ENCODE peak calls at places on chromosomes 12 and 14, in eight cellular contexts. G is non-pigmented ciliary epithelial cell; K is NCI-H1436; Y is ascending aorta; L is activated CD4-positive, alpha-beta T cell treated with anti-CD3 and anti-CD28 coated beads for 24 hours; I is AG08396; B is GM23248; O is ecto neural progenitor cell. F is an unnamed sample.

GRCh38 chr12:87086118-87086891 is 830.1 kb upstream of the MGAT4C start:
- DNase-seq in Y (no peak), O (no peak), B (peak), G (no peak), L (no peak), K (no peak), I (no peak), F (no peak)

GRCh38 chr14:48275301-48275700 is 599.9 kb upstream of the MDGA2 start:
- DNase-seq in K (no peak), Y (no peak), G (no peak), O (no peak), B (no peak), L (no peak), I (no peak), F (no peak)

GRCh38 chr14:105391541-105391940 is 6.8 kb upstream of the TEX22 start:
- DNase-seq in O (no peak), I (no peak), B (no peak), K (no peak), G (no peak), Y (no peak), L (no peak), F (no peak)

GRCh38 chr12:49389092-49389703 is 21.9 kb downstream of the SPATS2 start:
- DNase-seq in Y (no peak), B (no peak), L (peak), O (peak), K (no peak), I (no peak), G (no peak), F (peak)

GRCh38 chr12:48977290-48978281 is 536 bp upstream of the WNT1 start:
- DNase-seq in I (peak), O (peak), Y (peak), K (peak), L (peak), B (peak), G (no peak), F (no peak)

GRCh38 chr14:22837059-22837749 is 819 bp downstream of the MMP14 start:
- DNase-seq in I (peak), B (peak), L (no peak), K (no peak), Y (peak), G (no peak), O (peak), F (no peak)

GRCh38 chr12:64824500-64825142 is at the start of gene TBC1D30:
- DNase-seq in O (peak), K (peak), G (no peak), L (peak), B (peak), Y (no peak), I (peak), F (peak)

GRCh38 chr12:28611115-28611435 is 420.8 kb downstream of the CCDC91 start:
- DNase-seq in Y (no peak), O (no peak), I (peak), K (no peak), G (peak), B (peak), L (no peak), F (no peak)

GRCh38 chr12:64806593-64806992 is 17.9 kb upstream of the TBC1D30 start:
- DNase-seq in B (peak), G (peak), I (no peak), L (no peak), Y (no peak), O (no peak), K (no peak), F (no peak)

GRCh38 chr14:50335389-50335788 is 23.3 kb downstream of the DMAC2L start:
- DNase-seq in G (no peak), L (no peak), I (no peak), O (peak), Y (no peak), B (peak), K (no peak), F (peak)

GRCh38 chr14:22464422-22465142 is 124.4 kb downstream of the DAD1 start:
- DNase-seq in L (no peak), G (no peak), K (no peak), Y (no peak), B (no peak), O (no peak), I (no peak), F (no peak)

GRCh38 chr12:31225656-31226535 is 100.1 kb downstream of the SINHCAF start:
- DNase-seq in L (no peak), B (no peak), I (no peak), Y (no peak), G (no peak), O (no peak), K (no peak), F (no peak)

GRCh38 chr14:64707661-64708060 is 3.4 kb downstream of the PLEKHG3 start:
- DNase-seq in B (peak), K (no peak), O (no peak), Y (peak), L (no peak), I (peak), G (peak), F (no peak)

GRCh38 chr12:43306066-43306465 is 245.9 kb downstream of the ADAMTS20 start:
- DNase-seq in I (peak), O (no peak), L (no peak), K (no peak), Y (no peak), G (peak), B (peak), F (no peak)

GRCh38 chr12:68189766-68190700 is 30.5 kb upstream of the IFNG start:
- DNase-seq in O (no peak), G (peak), K (no peak), I (no peak), L (no peak), Y (no peak), B (peak), F (no peak)

GRCh38 chr14:44162197-44162596 is 344.9 kb downstream of the FSCB start:
- DNase-seq in B (no peak), I (no peak), Y (no peak), K (no peak), L (no peak), G (no peak), O (no peak), F (no peak)

GRCh38 chr12:91406920-91407341 is 224.3 kb upstream of the DCN start:
- DNase-seq in G (no peak), K (peak), B (peak), I (no peak), O (no peak), Y (no peak), L (no peak), F (no peak)

GRCh38 chr12:13288501-13288900 is 92.0 kb downstream of the EMP1 start:
- DNase-seq in I (no peak), G (no peak), B (no peak), Y (no peak), O (no peak), L (no peak), K (no peak), F (no peak)

GRCh38 chr14:39219075-39219499 is 14.6 kb upstream of the MIA2 start:
- DNase-seq in L (no peak), O (no peak), Y (no peak), B (peak), K (no peak), I (no peak), G (no peak), F (no peak)

GRCh38 chr14:69270097-69270496 is 10.1 kb downstream of the GALNT16 start:
- DNase-seq in I (no peak), L (no peak), Y (no peak), B (no peak), G (no peak), O (no peak), K (no peak), F (no peak)

GRCh38 chr12:113131556-113131955 is 4.0 kb downstream of the RASAL1 start:
- DNase-seq in G (no peak), I (no peak), B (no peak), Y (no peak), K (no peak), L (no peak), O (no peak), F (no peak)

GRCh38 chr12:21169878-21170472 is 39.0 kb downstream of the SLCO1B1 start:
- DNase-seq in L (peak), K (peak), I (peak), Y (no peak), O (peak), G (no peak), B (peak), F (peak)

GRCh38 chr12:59365133-59365532 is 230.7 kb upstream of the SLC16A7 start:
- DNase-seq in O (no peak), Y (no peak), I (no peak), G (no peak), K (no peak), L (no peak), B (no peak), F (no peak)

GRCh38 chr12:90020006-90020405 is 311.4 kb upstream of the ATP2B1 start:
- DNase-seq in Y (no peak), K (no peak), B (peak), G (no peak), I (no peak), L (no peak), O (no peak), F (no peak)

GRCh38 chr12:94165152-94165551 is 16.8 kb downstream of the PLXNC1 start:
- DNase-seq in Y (no peak), O (no peak), I (no peak), L (no peak), B (no peak), K (no peak), G (no peak), F (peak)

GRCh38 chr12:79766705-79767464 is 76.1 kb upstream of the PAWR start:
- DNase-seq in I (no peak), O (no peak), B (peak), G (no peak), K (no peak), Y (no peak), L (no peak), F (no peak)

GRCh38 chr12:28172434-28173030 is 17.7 kb upstream of the CCDC91 start:
- DNase-seq in I (peak), G (no peak), O (no peak), Y (no peak), L (no peak), K (peak), B (peak), F (peak)

GRCh38 chr12:66329941-66330340 is 27.6 kb downstream of the HELB start:
- DNase-seq in O (no peak), K (no peak), L (no peak), B (peak), G (no peak), I (no peak), Y (no peak), F (no peak)

GRCh38 chr14:56855891-56856461 is 45.7 kb upstream of the OTX2 start:
- DNase-seq in L (no peak), I (no peak), G (no peak), Y (no peak), B (no peak), K (peak), O (peak), F (peak)

GRCh38 chr14:68806526-68807147 is 13.8 kb upstream of the ZFP36L1 start:
- DNase-seq in O (no peak), K (no peak), L (no peak), I (no peak), G (no peak), Y (peak), B (no peak), F (no peak)

GRCh38 chr14:73237219-73237785 is at the start of gene PAPLN:
- DNase-seq in I (peak), B (peak), K (no peak), Y (no peak), L (no peak), G (no peak), O (no peak), F (no peak)

GRCh38 chr12:120102189-120103043 is 14.1 kb downstream of the RAB35 start:
- DNase-seq in K (no peak), L (no peak), I (no peak), Y (no peak), G (no peak), B (no peak), O (no peak), F (no peak)

GRCh38 chr14:95531473-95531872 is 3.4 kb upstream of the GLRX5 start:
- DNase-seq in O (no peak), Y (no peak), I (peak), G (peak), L (no peak), K (no peak), B (peak), F (no peak)

GRCh38 chr12:42426733-42427132 is 100.8 kb downstream of the PPHLN1 start:
- DNase-seq in O (no peak), K (no peak), Y (no peak), I (no peak), L (no peak), G (peak), B (peak), F (no peak)